ENCODE peak calls at places on chromosomes 6 and 20, in seven cellular contexts. One of them, this sample, is unnamed.

GRCh38 chr6:134389658-134390057 is 71.7 kb upstream of the SGK1 start:
- DNase-seq in esophagus squamous epithelium: no peak
- DNase-seq in A549: no peak
- DNase-seq in IMR-90: no peak
- DNase-seq in HCT116: no peak
- DNase-seq in heart left ventricle: no peak
- DNase-seq in prostate gland: no peak
- DNase-seq in this sample: no peak

GRCh38 chr6:2973656-2974055 is 2.3 kb upstream of the SERPINB6 start:
- DNase-seq in esophagus squamous epithelium: no peak
- DNase-seq in A549: no peak
- DNase-seq in IMR-90: no peak
- DNase-seq in HCT116: no peak
- DNase-seq in heart left ventricle: no peak
- DNase-seq in prostate gland: no peak
- DNase-seq in this sample: no peak

GRCh38 chr6:24033284-24033683 is 92.7 kb upstream of the NRSN1 start:
- DNase-seq in esophagus squamous epithelium: no peak
- DNase-seq in A549: no peak
- DNase-seq in IMR-90: no peak
- DNase-seq in HCT116: no peak
- DNase-seq in heart left ventricle: no peak
- DNase-seq in prostate gland: no peak
- DNase-seq in this sample: no peak

GRCh38 chr20:56574531-56575142 is 41.6 kb downstream of the FAM209B start:
- DNase-seq in esophagus squamous epithelium: no peak
- DNase-seq in A549: no peak
- DNase-seq in IMR-90: no peak
- DNase-seq in HCT116: no peak
- DNase-seq in heart left ventricle: no peak
- DNase-seq in prostate gland: peak
- DNase-seq in this sample: no peak

GRCh38 chr6:38773338-38773737 is 58.2 kb downstream of the DNAH8 start:
- DNase-seq in esophagus squamous epithelium: no peak
- DNase-seq in A549: peak
- DNase-seq in IMR-90: no peak
- DNase-seq in HCT116: peak
- DNase-seq in heart left ventricle: no peak
- DNase-seq in prostate gland: no peak
- DNase-seq in this sample: no peak

GRCh38 chr6:53432318-53433161 is 83.8 kb upstream of the ELOVL5 start:
- DNase-seq in esophagus squamous epithelium: no peak
- DNase-seq in A549: peak
- DNase-seq in IMR-90: peak
- DNase-seq in HCT116: no peak
- DNase-seq in heart left ventricle: peak
- DNase-seq in prostate gland: no peak
- DNase-seq in this sample: peak

GRCh38 chr6:109336221-109336955 is 45.9 kb downstream of the CD164 start:
- DNase-seq in esophagus squamous epithelium: no peak
- DNase-seq in A549: peak
- DNase-seq in IMR-90: peak
- DNase-seq in HCT116: peak
- DNase-seq in heart left ventricle: no peak
- DNase-seq in prostate gland: peak
- DNase-seq in this sample: no peak

GRCh38 chr20:24402234-24402633 is 67.2 kb upstream of the SYNDIG1 start:
- DNase-seq in esophagus squamous epithelium: no peak
- DNase-seq in A549: no peak
- DNase-seq in IMR-90: no peak
- DNase-seq in HCT116: no peak
- DNase-seq in heart left ventricle: no peak
- DNase-seq in prostate gland: no peak
- DNase-seq in this sample: no peak

GRCh38 chr6:20564269-20564668 is 30.0 kb downstream of the CDKAL1 start:
- DNase-seq in esophagus squamous epithelium: no peak
- DNase-seq in A549: peak
- DNase-seq in IMR-90: peak
- DNase-seq in HCT116: peak
- DNase-seq in heart left ventricle: no peak
- DNase-seq in prostate gland: no peak
- DNase-seq in this sample: no peak

GRCh38 chr6:24576452-24576851 is 69.5 kb downstream of the KIAA0319 start:
- DNase-seq in esophagus squamous epithelium: no peak
- DNase-seq in A549: no peak
- DNase-seq in IMR-90: no peak
- DNase-seq in HCT116: no peak
- DNase-seq in heart left ventricle: no peak
- DNase-seq in prostate gland: no peak
- DNase-seq in this sample: no peak

GRCh38 chr20:16709017-16709416 is 20.8 kb upstream of the SNRPB2 start:
- DNase-seq in esophagus squamous epithelium: no peak
- DNase-seq in A549: no peak
- DNase-seq in IMR-90: no peak
- DNase-seq in HCT116: no peak
- DNase-seq in heart left ventricle: no peak
- DNase-seq in prostate gland: no peak
- DNase-seq in this sample: no peak

DNA sequence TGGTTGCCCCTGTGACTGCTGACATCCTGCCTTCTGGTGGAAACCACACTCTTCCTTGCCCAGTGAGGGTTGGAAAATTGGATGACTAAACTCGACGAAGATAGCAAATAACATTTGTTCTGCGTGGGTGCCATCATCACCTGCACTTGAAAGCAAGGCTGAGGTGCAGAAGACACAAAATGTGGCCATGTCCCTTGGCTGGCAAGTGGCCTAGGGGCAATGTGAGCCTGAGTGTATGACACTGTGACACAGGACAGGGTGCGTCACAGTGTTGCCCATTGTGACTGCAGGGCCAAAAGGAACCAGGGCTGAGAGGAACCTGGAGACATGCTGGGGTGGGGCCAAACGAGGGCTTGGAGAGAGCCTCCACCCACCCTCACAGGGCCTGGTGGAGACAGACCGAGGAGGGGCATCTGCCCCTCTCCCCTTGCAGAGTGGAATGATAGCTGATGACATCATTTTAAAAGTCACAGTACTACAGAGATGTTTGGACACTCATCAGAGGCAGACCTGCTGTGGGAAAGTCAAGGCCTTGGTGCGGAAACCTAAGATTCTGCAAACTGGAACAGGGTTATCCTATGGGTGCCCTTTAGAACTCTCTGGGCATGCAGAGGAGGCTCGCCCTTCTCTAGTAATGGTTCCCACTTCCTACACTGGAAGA is 12.8 kb upstream of the HLA-F start:
- DNase-seq in esophagus squamous epithelium: no peak
- DNase-seq in A549: no peak
- DNase-seq in IMR-90: no peak
- DNase-seq in HCT116: no peak
- DNase-seq in heart left ventricle: no peak
- DNase-seq in prostate gland: no peak
- DNase-seq in this sample: no peak
- TF ChIP-seq POLR2A in esophagus squamous epithelium: no peak
- TF ChIP-seq POLR2A in A549: no peak
- TF ChIP-seq POLR2A in IMR-90: no peak
- TF ChIP-seq POLR2A in HCT116: no peak
- TF ChIP-seq POLR2A in heart left ventricle: no peak
- TF ChIP-seq POLR2A in prostate gland: no peak
- TF ChIP-seq POLR2A in this sample: no peak

GRCh38 chr20:45373353-45374100 is 4.6 kb downstream of the TP53TG5 start:
- DNase-seq in esophagus squamous epithelium: no peak
- DNase-seq in A549: peak
- DNase-seq in IMR-90: peak
- DNase-seq in HCT116: peak
- DNase-seq in heart left ventricle: peak
- DNase-seq in prostate gland: peak
- DNase-seq in this sample: peak
- TF ChIP-seq POLR2A in esophagus squamous epithelium: no peak
- TF ChIP-seq POLR2A in A549: no peak
- TF ChIP-seq POLR2A in IMR-90: no peak
- TF ChIP-seq POLR2A in HCT116: no peak
- TF ChIP-seq POLR2A in heart left ventricle: no peak
- TF ChIP-seq POLR2A in prostate gland: no peak
- TF ChIP-seq POLR2A in this sample: no peak

GRCh38 chr6:73565767-73566485 is 45.1 kb upstream of the EEF1A1 start:
- DNase-seq in esophagus squamous epithelium: no peak
- DNase-seq in A549: peak
- DNase-seq in IMR-90: peak
- DNase-seq in HCT116: no peak
- DNase-seq in heart left ventricle: no peak
- DNase-seq in prostate gland: no peak
- DNase-seq in this sample: peak

GRCh38 chr6:73560853-73561407 is 40.1 kb upstream of the EEF1A1 start:
- DNase-seq in esophagus squamous epithelium: no peak
- DNase-seq in A549: no peak
- DNase-seq in IMR-90: no peak
- DNase-seq in HCT116: no peak
- DNase-seq in heart left ventricle: no peak
- DNase-seq in prostate gland: no peak
- DNase-seq in this sample: no peak

GRCh38 chr6:73562557-73562956 is 41.7 kb upstream of the EEF1A1 start:
- DNase-seq in esophagus squamous epithelium: no peak
- DNase-seq in A549: no peak
- DNase-seq in IMR-90: no peak
- DNase-seq in HCT116: no peak
- DNase-seq in heart left ventricle: no peak
- DNase-seq in prostate gland: no peak
- DNase-seq in this sample: no peak

GRCh38 chr6:73566954-73567591 is 46.2 kb upstream of the EEF1A1 start:
- DNase-seq in esophagus squamous epithelium: no peak
- DNase-seq in A549: peak
- DNase-seq in IMR-90: peak
- DNase-seq in HCT116: peak
- DNase-seq in heart left ventricle: peak
- DNase-seq in prostate gland: no peak
- DNase-seq in this sample: peak

DNA sequence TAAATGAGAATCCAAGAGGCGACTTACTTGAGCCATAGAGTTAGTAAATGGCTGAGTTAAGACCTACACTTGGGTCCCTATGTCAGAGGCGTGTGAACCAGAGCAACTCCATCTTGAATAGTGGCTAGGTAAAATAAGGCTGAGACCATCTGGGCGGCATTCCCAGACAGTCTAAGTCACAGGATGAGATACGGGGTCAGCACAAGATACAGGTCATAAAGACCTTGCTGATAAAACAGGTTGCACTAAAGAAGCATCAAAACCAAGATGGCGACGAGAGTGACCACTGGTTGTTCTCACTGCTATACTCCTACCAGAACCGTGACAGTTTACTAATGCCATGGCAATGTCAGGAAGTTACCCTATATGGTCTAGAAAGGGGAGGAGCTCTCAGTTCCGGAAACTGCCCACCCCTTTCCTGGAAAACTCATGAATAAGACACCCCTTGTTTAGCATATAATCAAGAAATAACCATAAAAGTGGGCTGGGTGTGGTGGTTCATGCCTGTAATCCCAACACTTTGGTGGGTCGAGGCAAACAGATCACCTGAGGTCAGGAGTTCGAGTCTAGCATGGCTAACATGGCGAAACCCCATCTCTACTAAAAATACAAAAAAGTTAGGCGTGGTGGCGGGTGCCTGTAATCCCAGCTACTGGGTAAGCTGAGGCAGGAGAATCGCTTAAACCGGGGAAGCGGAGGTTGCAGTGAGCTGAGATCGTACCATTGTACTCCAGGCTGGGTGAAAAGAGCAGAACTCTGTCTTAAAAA is 43.9 kb upstream of the EEF1A1 start:
- DNase-seq in esophagus squamous epithelium: no peak
- DNase-seq in A549: no peak
- DNase-seq in IMR-90: no peak
- DNase-seq in HCT116: no peak
- DNase-seq in heart left ventricle: no peak
- DNase-seq in prostate gland: no peak
- DNase-seq in this sample: no peak
- TF ChIP-seq POLR2A in esophagus squamous epithelium: no peak
- TF ChIP-seq POLR2A in A549: no peak
- TF ChIP-seq POLR2A in IMR-90: no peak
- TF ChIP-seq POLR2A in HCT116: no peak
- TF ChIP-seq POLR2A in heart left ventricle: no peak
- TF ChIP-seq POLR2A in prostate gland: no peak
- TF ChIP-seq POLR2A in this sample: no peak

DNA sequence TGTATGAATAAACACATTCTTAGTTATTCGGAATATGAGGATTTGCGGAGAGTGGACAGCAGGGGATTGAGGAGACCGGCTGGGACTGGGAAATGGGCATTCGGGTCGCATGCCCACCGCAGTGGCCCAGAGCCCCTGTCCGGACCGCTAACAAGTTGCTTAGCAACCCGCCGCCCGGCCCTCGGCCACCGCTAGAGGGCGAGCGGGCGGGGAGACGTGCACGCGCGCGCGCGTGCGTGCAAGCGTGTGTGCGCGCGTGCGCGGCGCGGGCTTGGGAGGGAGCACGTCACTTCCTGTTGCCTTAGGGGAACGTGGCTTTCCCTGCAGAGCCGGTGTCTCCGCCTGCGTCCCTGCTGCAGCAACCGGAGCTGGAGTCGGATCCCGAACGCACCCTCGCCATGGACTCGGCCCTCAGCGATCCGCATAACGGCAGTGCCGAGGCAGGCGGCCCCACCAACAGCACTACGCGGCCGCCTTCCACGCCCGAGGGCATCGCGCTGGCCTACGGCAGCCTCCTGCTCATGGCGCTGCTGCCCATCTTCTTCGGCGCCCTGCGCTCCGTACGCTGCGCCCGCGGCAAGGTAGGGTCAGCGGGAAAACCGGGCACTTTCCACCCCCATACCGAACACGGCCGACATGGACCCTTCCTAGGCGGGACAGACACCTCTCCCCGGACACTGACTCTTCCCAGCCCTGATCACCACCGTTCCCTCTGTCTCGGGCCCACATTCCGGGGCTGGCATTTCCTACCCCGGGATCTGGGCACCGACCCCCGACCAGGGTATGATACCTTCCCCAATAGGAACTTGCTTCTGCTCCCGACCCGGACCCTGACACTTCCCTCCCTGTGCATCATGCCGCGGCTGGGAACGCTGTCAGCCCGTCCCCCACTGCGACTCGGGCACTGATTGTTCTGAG is at the start of gene HM13:
- DNase-seq in esophagus squamous epithelium: peak
- DNase-seq in A549: peak
- DNase-seq in IMR-90: peak
- DNase-seq in HCT116: peak
- DNase-seq in heart left ventricle: peak
- DNase-seq in prostate gland: peak
- DNase-seq in this sample: peak
- TF ChIP-seq POLR2A in esophagus squamous epithelium: peak
- TF ChIP-seq POLR2A in A549: peak
- TF ChIP-seq POLR2A in IMR-90: peak
- TF ChIP-seq POLR2A in HCT116: peak
- TF ChIP-seq POLR2A in heart left ventricle: peak
- TF ChIP-seq POLR2A in prostate gland: peak
- TF ChIP-seq POLR2A in this sample: peak

This sample was measured in H54.